ENCODE peak calls at places on chromosomes 4 and X, in four cellular contexts. Z is prostate gland, V is transverse colon, C is kidney epithelial cell. H is an unnamed sample.
A peak's percentile ranks its signal among the peaks of the same experiment; 100 is the strongest.

GRCh38 chr4:6701371-6701770 is 7.7 kb downstream of the S100P start:
- DNase-seq in Z (no peak), V (no peak), C (no peak), H (no peak)

GRCh38 chr4:4651811-4652609 is 110.2 kb upstream of the STX18 start:
- DNase-seq in Z (no peak), V (no peak), C (no peak), H (no peak)

GRCh38 chr4:152572417-152573086 is 36.7 kb upstream of the FBXW7 start:
- DNase-seq in Z (no peak), V (no peak), C (no peak), H (peak; percentile 95)

GRCh38 chr4:54050214-54050904 is 14.0 kb downstream of the CHIC2 start:
- DNase-seq in Z (no peak), V (no peak), C (no peak), H (peak; percentile 62)

GRCh38 chr4:145785391-145786008 is 105.6 kb downstream of the C4orf51 start:
- DNase-seq in Z (peak; percentile 54), V (no peak), C (no peak), H (no peak)

GRCh38 chr4:45472490-45472889 is 651.4 kb downstream of the GABRG1 start:
- DNase-seq in Z (no peak), V (no peak), C (no peak), H (no peak)

GRCh38 chr4:24024597-24024996 is 134.8 kb upstream of the PPARGC1A start:
- DNase-seq in Z (no peak), V (no peak), C (no peak), H (peak; percentile 76)

GRCh38 chr4:114598191-114599121 is at the start of gene UGT8:
- DNase-seq in Z (no peak), V (peak; percentile 90), C (no peak), H (no peak)

GRCh38 chr4:48133668-48134444 is at the start of gene TXK:
- DNase-seq in Z (no peak), V (no peak), C (no peak), H (peak; percentile 46)

GRCh38 chrX:51459125-51459524 is 37.3 kb downstream of the NUDT11 start:
- DNase-seq in Z (no peak), V (no peak), C (no peak), H (peak; percentile 11)

GRCh38 chr4:128663325-128663724 is 146.2 kb upstream of the JADE1 start:
- DNase-seq in Z (peak; percentile 16), V (peak; percentile 50), C (no peak), H (no peak)

GRCh38 chrX:51496501-51497291 is at the start of gene NUDT11:
- DNase-seq in Z (peak; percentile 38), V (peak; percentile 46), C (no peak), H (peak; percentile 48)

GRCh38 chrX:107025538-107025937 is 25.5 kb upstream of the MORC4 start:
- DNase-seq in Z (no peak), V (no peak), C (no peak), H (peak; percentile 33)

GRCh38 chr4:153273736-153274135 is 69.5 kb downstream of the TRIM2 start:
- DNase-seq in Z (no peak), V (no peak), C (no peak), H (no peak)

GRCh38 chr4:169582706-169583105 is 29.7 kb downstream of the NEK1 start:
- DNase-seq in Z (no peak), V (no peak), C (no peak), H (no peak)

GRCh38 chr4:3202836-3203820 is 45.8 kb upstream of the MSANTD1 start:
- DNase-seq in Z (no peak), V (no peak), C (no peak), H (peak; percentile 83)

GRCh38 chr4:71222661-71223060 is 116.2 kb upstream of the SLC4A4 start:
- DNase-seq in Z (no peak), V (no peak), C (no peak), H (no peak)

GRCh38 chrX:107716045-107716684 is 59.4 kb downstream of the TSC22D3 start:
- DNase-seq in Z (no peak), V (peak; percentile 28), C (no peak), H (no peak)

GRCh38 chrX:148552775-148553174 is 52.4 kb downstream of the AFF2 start:
- DNase-seq in Z (no peak), V (no peak), C (no peak), H (no peak)

GRCh38 chrX:431492-432132 is 44.9 kb upstream of the PPP2R3B start:
- DNase-seq in Z (no peak), V (no peak), C (no peak), H (no peak)

GRCh38 chr4:124060261-124060918 is 652.1 kb downstream of the ANKRD50 start:
- DNase-seq in Z (peak; percentile 49), V (peak; percentile 18), C (no peak), H (peak; percentile 86)

GRCh38 chrX:23525531-23525930 is 141.8 kb upstream of the PRDX4 start:
- DNase-seq in Z (no peak), V (no peak), C (no peak), H (no peak)

GRCh38 chrX:18985186-18985435 is 1.2 kb upstream of the PHKA2 start:
- DNase-seq in Z (no peak), V (no peak), C (no peak), H (no peak)

GRCh38 chr4:54942735-54943134 is 182.7 kb downstream of the KDR start:
- DNase-seq in Z (no peak), V (no peak), C (no peak), H (no peak)

GRCh38 chr4:30866907-30867306 is 146.7 kb downstream of the PCDH7 start:
- DNase-seq in Z (peak; percentile 30), V (no peak), C (peak; percentile 23), H (no peak)

GRCh38 chr4:8614365-8615193 is 22.0 kb downstream of the CPZ start:
- DNase-seq in Z (no peak), V (no peak), C (no peak), H (no peak)

GRCh38 chrX:124592745-124593144 is 246.4 kb downstream of the SH2D1A start:
- DNase-seq in Z (no peak), V (no peak), C (no peak), H (no peak)

GRCh38 chr4:18736551-18736950 is 715.0 kb upstream of the LCORL start:
- DNase-seq in Z (no peak), V (no peak), C (no peak), H (no peak)

GRCh38 chr4:76562161-76562560 is 127.1 kb downstream of the SHROOM3 start:
- DNase-seq in Z (no peak), V (no peak), C (peak; percentile 77), H (peak; percentile 76)

GRCh38 chr4:15006416-15007024 is 4.2 kb downstream of the CPEB2 start:
- DNase-seq in Z (no peak), V (no peak), C (no peak), H (peak; percentile 34)

GRCh38 chrX:38768079-38768478 is 33.2 kb upstream of the MID1IP1 start:
- DNase-seq in Z (no peak), V (no peak), C (no peak), H (peak; percentile 21)

GRCh38 chr4:74202062-74202586 is 44.2 kb downstream of the MTHFD2L start:
- DNase-seq in Z (no peak), V (no peak), C (no peak), H (peak; percentile 80)

GRCh38 chr4:146522098-146522861 is 540 bp upstream of the SLC10A7 start:
- DNase-seq in Z (peak; percentile 90), V (peak; percentile 95), C (peak; percentile 39), H (peak; percentile 87)

DNA sequence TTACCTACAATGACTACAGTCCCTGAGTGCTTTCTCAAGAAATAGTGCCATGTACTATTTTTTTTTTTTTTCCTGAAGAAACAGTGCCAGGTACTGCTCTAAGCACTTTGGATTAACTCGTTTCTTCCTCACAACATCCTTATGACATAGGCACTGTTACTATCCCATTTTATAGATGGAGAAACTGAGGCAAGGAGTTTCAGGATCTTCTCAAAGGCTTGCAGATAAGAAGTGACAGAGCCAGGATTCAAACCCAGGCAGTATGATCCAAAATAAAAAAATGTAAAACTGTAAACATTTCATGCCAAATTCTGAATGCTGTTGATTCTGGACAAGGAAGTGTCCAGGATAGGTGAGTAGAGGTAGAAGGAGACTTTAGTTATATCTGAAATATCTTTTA is 1.1 kb downstream of the FANCB start:
- DNase-seq in Z (no peak), V (no peak), C (no peak), H (no peak)
- H3K4me3 ChIP-seq in Z (no peak overlapping the region), V (no peak overlapping the region), C (no peak overlapping the region), H (no peak overlapping the region)

GRCh38 chr4:126916626-126917140 is 716.1 kb upstream of the INTU start:
- DNase-seq in Z (no peak), V (no peak), C (no peak), H (peak; percentile 55)
- TF ChIP-seq CTCF in Z (no peak), V (no peak), C (no peak), H (peak; percentile 11)

GRCh38 chr4:10671750-10672149 is 12.8 kb downstream of the CLNK start:
- DNase-seq in Z (no peak), V (no peak), C (no peak), H (no peak)
- H3K4me3 ChIP-seq in Z (no peak overlapping the region), V (no peak overlapping the region), C (no peak overlapping the region), H (no peak overlapping the region)

GRCh38 chrX:30938295-30938694 is 49.2 kb upstream of the TAB3 start:
- DNase-seq in Z (no peak), V (no peak), C (no peak), H (no peak)

GRCh38 chrX:30931920-30932319 is 42.9 kb upstream of the TAB3 start:
- DNase-seq in Z (no peak), V (no peak), C (no peak), H (no peak)

GRCh38 chrX:30930679-30931078 is 41.6 kb upstream of the TAB3 start:
- DNase-seq in Z (no peak), V (no peak), C (no peak), H (no peak)

GRCh38 chrX:30939928-30940327 is 50.9 kb upstream of the TAB3 start:
- DNase-seq in Z (no peak), V (peak; percentile 27), C (no peak), H (no peak)

DNA sequence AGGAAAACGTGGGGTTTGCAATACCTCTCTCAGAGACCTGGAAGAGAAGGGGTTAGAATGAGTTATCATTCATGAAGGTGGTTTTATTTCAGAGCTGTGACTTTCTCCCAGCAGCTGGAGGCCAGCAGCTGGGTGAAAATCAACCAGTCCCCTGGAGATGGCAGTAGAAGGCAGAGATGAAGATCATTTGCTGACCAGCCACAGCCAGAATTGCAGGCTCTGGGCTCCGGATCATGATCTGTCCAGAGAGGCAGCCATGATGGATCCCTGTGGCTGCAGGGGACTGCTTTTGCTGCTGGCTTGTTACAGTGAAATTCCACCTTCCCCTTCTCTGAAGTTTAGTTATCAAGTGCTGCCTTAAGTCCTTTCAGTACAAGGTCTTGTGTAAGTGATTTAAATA is 46.9 kb upstream of the TAB3 start:
- DNase-seq in Z (no peak), V (peak; percentile 27), C (no peak), H (peak; percentile 3)
- TF ChIP-seq CTCF in Z (no peak), V (no peak), C (peak; percentile 24), H (peak; percentile 22)

DNA sequence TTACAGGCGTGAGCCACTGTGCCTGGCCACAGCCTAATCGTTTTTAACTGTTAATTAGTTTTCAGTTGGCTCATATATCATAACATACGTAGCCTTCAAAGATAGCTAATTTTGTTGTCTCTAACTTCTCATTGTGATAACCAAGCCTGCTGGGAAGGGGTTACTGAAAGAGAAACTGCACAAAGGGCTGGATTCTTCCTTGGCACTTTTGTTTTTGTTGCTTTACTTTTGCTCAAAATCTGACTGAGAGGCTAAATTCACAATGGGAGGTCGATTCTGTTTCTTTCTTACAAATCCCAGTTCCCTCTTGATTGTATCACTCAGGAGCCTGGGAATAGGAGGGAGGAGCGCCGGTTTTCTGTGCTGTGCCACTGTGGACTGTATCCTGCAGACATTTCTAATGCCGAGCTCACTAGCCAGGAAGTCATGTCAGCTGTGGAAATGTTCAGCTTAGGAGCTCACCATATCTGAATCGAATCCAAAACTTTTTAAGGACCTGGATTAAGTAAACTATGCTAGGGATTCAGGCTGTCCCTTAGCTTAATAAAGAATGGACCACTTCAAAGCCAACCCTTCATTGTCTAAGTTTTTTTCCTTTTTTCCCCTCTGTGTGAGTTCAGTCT is 120.5 kb upstream of the FAT1 start:
- DNase-seq in Z (peak; percentile 17), V (no peak), C (no peak), H (peak; percentile 85)
- H3K4me3 ChIP-seq in Z (no peak overlapping the region), V (no peak overlapping the region), C (no peak overlapping the region), H (peak overlapping the region; percentile 17)